ENCODE peak calls at places on chromosome 18, in seven cellular contexts. K is A673, F is GM23338, G is stomach, O is cardiac fibroblast, I is fibroblast of mammary gland, S is HFF-Myc. V is an unnamed sample.

GRCh38 chr18:56148373-56148772 is 490.0 kb downstream of the TXNL1 start:
- DNase-seq in K (no peak), F (no peak), G (no peak), O (peak), I (peak), S (peak), V (no peak)

GRCh38 chr18:31393286-31393685 is 16.7 kb downstream of the DSG4 start:
- DNase-seq in K (no peak), F (peak), G (no peak), O (no peak), I (no peak), S (no peak), V (no peak)

GRCh38 chr18:55489742-55490055 is 98.3 kb downstream of the TCF4 start:
- DNase-seq in K (no peak), F (no peak), G (no peak), O (no peak), I (no peak), S (peak), V (no peak)

GRCh38 chr18:53458944-53459580 is 765.4 kb downstream of the MBD2 start:
- DNase-seq in K (peak), F (peak), G (no peak), O (peak), I (peak), S (no peak), V (no peak)

GRCh38 chr18:76368976-76369375 is 126.1 kb downstream of the ZNF516 start:
- DNase-seq in K (no peak), F (no peak), G (no peak), O (peak), I (no peak), S (no peak), V (peak)

GRCh38 chr18:54742654-54743053 is 85.6 kb upstream of the RAB27B start:
- DNase-seq in K (no peak), F (no peak), G (peak), O (peak), I (peak), S (peak), V (peak)

GRCh38 chr18:29874519-29875098 is 1167.9 kb downstream of the DSC3 start:
- DNase-seq in K (peak), F (peak), G (no peak), O (peak), I (peak), S (peak), V (peak)

GRCh38 chr18:51278045-51278649 is 80.7 kb upstream of the MEX3C start:
- DNase-seq in K (peak), F (peak), G (peak), O (peak), I (peak), S (peak), V (no peak)

GRCh38 chr18:50055474-50055873 is 139.5 kb downstream of the MYO5B start:
- DNase-seq in K (no peak), F (no peak), G (no peak), O (no peak), I (no peak), S (no peak), V (no peak)

GRCh38 chr18:2818281-2818680 is 28.5 kb upstream of the EMILIN2 start:
- DNase-seq in K (no peak), F (no peak), G (no peak), O (no peak), I (no peak), S (no peak), V (no peak)

GRCh38 chr18:3150274-3150673 is 69.5 kb downstream of the MYOM1 start:
- DNase-seq in K (no peak), F (no peak), G (no peak), O (no peak), I (no peak), S (no peak), V (no peak)

GRCh38 chr18:57794951-57795728 is 8.0 kb downstream of the ATP8B1 start:
- DNase-seq in K (no peak), F (no peak), G (no peak), O (no peak), I (no peak), S (no peak), V (no peak)

GRCh38 chr18:40607741-40608140 is 1347.3 kb upstream of the PIK3C3 start:
- DNase-seq in K (no peak), F (no peak), G (no peak), O (no peak), I (no peak), S (no peak), V (no peak)

GRCh38 chr18:63138469-63139340 is 180.9 kb downstream of the BCL2 start:
- DNase-seq in K (peak), F (peak), G (no peak), O (peak), I (no peak), S (no peak), V (no peak)

GRCh38 chr18:48829443-48830149 is 121.2 kb downstream of the SMAD7 start:
- DNase-seq in K (no peak), F (peak), G (peak), O (no peak), I (no peak), S (no peak), V (no peak)

GRCh38 chr18:63997041-63997440 is 27.2 kb downstream of the SERPINB8 start:
- DNase-seq in K (no peak), F (no peak), G (no peak), O (no peak), I (no peak), S (no peak), V (no peak)

GRCh38 chr18:36593001-36593400 is 235.8 kb downstream of the TPGS2 start:
- DNase-seq in K (no peak), F (no peak), G (no peak), O (no peak), I (peak), S (no peak), V (no peak)

GRCh38 chr18:62201870-62202269 is 14.8 kb downstream of the RELCH start:
- DNase-seq in K (no peak), F (no peak), G (no peak), O (no peak), I (no peak), S (no peak), V (no peak)

GRCh38 chr18:50466634-50467033 is 91.8 kb downstream of the SKA1 start:
- DNase-seq in K (no peak), F (no peak), G (no peak), O (no peak), I (no peak), S (no peak), V (no peak)

GRCh38 chr18:2826581-2826980 is 20.2 kb upstream of the EMILIN2 start:
- DNase-seq in K (no peak), F (peak), G (no peak), O (peak), I (peak), S (no peak), V (peak)

GRCh38 chr18:68299906-68300305 is 415.0 kb downstream of the TMX3 start:
- DNase-seq in K (no peak), F (no peak), G (no peak), O (no peak), I (peak), S (no peak), V (no peak)

GRCh38 chr18:11096839-11097750 is 52.3 kb downstream of the PIEZO2 start:
- DNase-seq in K (no peak), F (no peak), G (no peak), O (no peak), I (peak), S (no peak), V (peak)

GRCh38 chr18:45106331-45106774 is 425.7 kb downstream of the SETBP1 start:
- DNase-seq in K (no peak), F (no peak), G (no peak), O (peak), I (peak), S (peak), V (no peak)

GRCh38 chr18:63505566-63506335 is 29.0 kb downstream of the SERPINB5 start:
- DNase-seq in K (peak), F (peak), G (no peak), O (peak), I (peak), S (no peak), V (peak)

GRCh38 chr18:9827856-9828793 is 57.6 kb upstream of the TXNDC2 start:
- DNase-seq in K (peak), F (no peak), G (peak), O (peak), I (peak), S (peak), V (peak)

GRCh38 chr18:55781481-55781957 is 193.5 kb upstream of the TCF4 start:
- DNase-seq in K (peak), F (peak), G (no peak), O (peak), I (peak), S (peak), V (peak)

GRCh38 chr18:2134364-2134763 is 436.9 kb downstream of the METTL4 start:
- DNase-seq in K (no peak), F (no peak), G (no peak), O (no peak), I (no peak), S (no peak), V (no peak)

GRCh38 chr18:48455555-48456478 is 46.6 kb upstream of the ZBTB7C start:
- DNase-seq in K (no peak), F (no peak), G (no peak), O (peak), I (peak), S (no peak), V (peak)

DNA sequence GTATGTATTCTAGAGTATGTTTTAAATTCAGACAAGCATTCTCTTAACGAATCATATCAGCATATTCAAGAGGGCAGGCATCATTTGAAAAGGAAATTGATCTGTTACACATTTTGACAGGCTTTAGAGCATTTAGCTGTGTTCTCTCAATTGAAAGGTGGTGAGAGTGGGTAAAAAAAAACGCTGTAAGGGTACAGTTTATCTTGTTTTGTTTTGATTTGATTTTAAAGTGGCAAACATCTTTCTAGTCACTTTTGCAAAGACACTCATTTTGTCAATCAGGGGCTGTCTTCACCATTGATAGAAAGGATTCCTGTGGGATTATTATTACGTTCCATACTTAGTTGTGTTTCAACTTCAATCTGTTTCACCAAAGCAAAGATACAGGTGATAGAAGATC is 2.2 kb downstream of the CDH19 start:
- DNase-seq in K (no peak), F (no peak), G (no peak), O (no peak), I (no peak), S (no peak), V (no peak)
- H3K4me3 ChIP-seq in K (no peak), F (no peak), G (no peak), O (peak), I (no peak), S (no peak), V (no peak)

DNA sequence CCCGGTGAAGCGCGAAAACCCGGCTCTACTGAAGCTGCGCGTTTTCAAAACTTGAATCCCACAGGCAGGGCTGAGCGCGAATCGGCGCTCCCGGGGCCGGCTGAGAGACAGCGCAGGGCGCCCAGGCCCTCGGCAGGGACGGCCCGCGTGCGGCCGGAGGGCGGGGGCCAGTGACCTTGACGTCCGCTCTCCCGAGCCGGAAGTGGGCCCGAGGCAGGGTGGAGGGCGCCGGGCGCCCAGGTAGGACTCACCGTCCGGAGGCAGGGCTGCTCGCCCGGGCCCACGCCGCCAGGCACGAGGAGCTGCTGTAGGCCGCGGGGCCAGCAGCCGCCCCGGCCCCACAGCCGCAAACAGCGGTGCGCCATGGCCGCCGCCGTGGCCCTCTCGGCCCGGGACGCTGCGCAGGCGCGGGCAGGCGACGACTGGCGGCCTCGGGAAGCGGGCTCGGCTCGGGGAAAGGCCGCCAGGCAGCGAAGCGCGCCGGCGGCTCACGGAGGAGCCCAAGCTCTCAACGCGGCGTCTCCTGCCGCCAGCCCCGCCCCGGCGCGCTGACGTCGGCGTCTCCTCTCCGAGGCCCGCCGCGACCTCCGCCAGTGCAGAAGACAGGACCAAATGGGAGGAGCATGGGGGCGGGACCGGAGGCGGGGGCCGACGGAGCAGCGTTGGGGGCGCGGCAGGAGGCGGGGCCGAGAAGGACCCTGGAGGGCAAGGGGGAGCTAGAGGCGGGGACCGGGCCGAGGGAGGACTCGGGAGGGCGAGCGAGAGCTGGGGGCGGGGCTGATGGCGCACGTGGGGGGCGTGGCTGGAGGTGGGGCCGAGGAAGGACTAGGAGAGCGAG is at the start of gene AFG3L2:
- DNase-seq in K (peak), F (peak), G (peak), O (peak), I (peak), S (peak), V (peak)
- TF ChIP-seq CTCF in K (no peak), F (no peak), G (no peak), O (no peak), I (no peak), S (no peak), V (no peak)

GRCh38 chr18:12911025-12911927 is 27.2 kb upstream of the PTPN2 start:
- DNase-seq in K (no peak), F (peak), G (no peak), O (peak), I (peak), S (no peak), V (no peak)
- H3K4me3 ChIP-seq in K (no peak), F (peak), G (peak), O (no peak), I (peak), S (no peak), V (peak)

GRCh38 chr18:14935210-14935609 is 187.2 kb downstream of the ANKRD30B start:
- DNase-seq in K (no peak), F (no peak), G (no peak), O (no peak), I (no peak), S (no peak), V (no peak)
- TF ChIP-seq CTCF in K (no peak), F (no peak), G (no peak), O (no peak), I (no peak), S (no peak), V (no peak)

GRCh38 chr18:60372598-60372997 is at the start of gene MC4R:
- DNase-seq in K (peak), F (peak), G (no peak), O (peak), I (peak), S (peak), V (peak)
- H3K4me3 ChIP-seq in K (no peak), F (no peak), G (peak), O (no peak), I (no peak), S (peak), V (no peak)

GRCh38 chr18:43648002-43648401 is 370.7 kb upstream of the SYT4 start:
- DNase-seq in K (no peak), F (peak), G (no peak), O (no peak), I (peak), S (no peak), V (no peak)
- TF ChIP-seq CTCF in K (peak), F (peak), G (no peak), O (no peak), I (peak), S (no peak), V (no peak)

GRCh38 chr18:75070625-75071483 is 138.1 kb downstream of the PTGR3 start:
- DNase-seq in K (peak), F (no peak), G (peak), O (peak), I (peak), S (peak), V (peak)
- H3K4me3 ChIP-seq in K (no peak), F (no peak), G (peak), O (peak), I (peak), S (no peak), V (no peak)